ENCODE peak calls at places on chromosomes 12 and 14, in eight cellular contexts. A, N, O, C, R, L, G and H are unnamed samples.

GRCh38 chr12:127629066-127629820 is 637.7 kb upstream of the TMEM132C start:
- DNase-seq in R (no peak), C (no peak), O (no peak), L (no peak), A (no peak), G (no peak), N (no peak), H (no peak)

GRCh38 chr12:111781085-111781658 is 14.4 kb downstream of the ALDH2 start:
- DNase-seq in R (no peak), G (no peak), O (no peak), A (no peak), L (no peak), C (no peak), N (no peak), H (no peak)

GRCh38 chr14:50775357-50775756 is 55.6 kb downstream of the NIN start:
- DNase-seq in O (no peak), A (no peak), N (peak), G (no peak), C (no peak), L (no peak), R (no peak), H (no peak)

GRCh38 chr12:77946541-77947021 is 115.9 kb downstream of the NAV3 start:
- DNase-seq in N (no peak), G (no peak), A (no peak), C (no peak), O (no peak), R (no peak), L (no peak), H (no peak)

GRCh38 chr12:116880817-116881324 is 370 bp downstream of the HRK start:
- DNase-seq in R (peak), L (no peak), N (peak), C (no peak), O (peak), A (peak), G (no peak), H (no peak)

GRCh38 chr14:22563987-22564386 is 25.0 kb downstream of the DAD1 start:
- DNase-seq in G (no peak), C (no peak), N (no peak), L (no peak), A (no peak), R (no peak), O (no peak), H (no peak)

GRCh38 chr14:36905272-36906046 is 243.8 kb downstream of the PAX9 start:
- DNase-seq in A (no peak), L (no peak), C (no peak), R (no peak), O (no peak), G (no peak), N (no peak), H (no peak)

GRCh38 chr14:68897559-68898160 is 81.4 kb downstream of the ACTN1 start:
- DNase-seq in O (no peak), R (no peak), N (no peak), G (no peak), L (no peak), A (no peak), C (no peak), H (no peak)

GRCh38 chr12:49389092-49389703 is 21.9 kb downstream of the SPATS2 start:
- DNase-seq in C (no peak), G (peak), R (peak), O (peak), A (no peak), N (no peak), L (no peak), H (peak)

GRCh38 chr12:65229441-65229840 is 49.0 kb upstream of the MSRB3 start:
- DNase-seq in G (no peak), C (no peak), N (peak), L (no peak), A (no peak), O (no peak), R (no peak), H (no peak)

GRCh38 chr14:101202627-101203404 is 299.3 kb upstream of the RTL1 start:
- DNase-seq in R (no peak), N (no peak), L (no peak), C (peak), A (no peak), O (no peak), G (no peak), H (no peak)

GRCh38 chr12:96177013-96177412 is 17.2 kb upstream of the ELK3 start:
- DNase-seq in N (peak), G (no peak), C (no peak), A (no peak), L (no peak), O (no peak), R (no peak), H (no peak)

GRCh38 chr14:93970589-93970966 is 5.8 kb downstream of the ASB2 start:
- DNase-seq in O (peak), L (no peak), R (no peak), C (no peak), G (no peak), N (no peak), A (no peak), H (no peak)

GRCh38 chr12:53077030-53077429 is 2.2 kb downstream of the SPRYD3 start:
- DNase-seq in R (no peak), O (no peak), N (no peak), A (no peak), C (peak), L (no peak), G (no peak), H (peak)

GRCh38 chr12:53492830-53493609 is 6.2 kb downstream of the MAP3K12 start:
- DNase-seq in O (peak), A (peak), G (peak), R (peak), C (peak), L (peak), N (no peak), H (peak)

GRCh38 chr14:64992328-64992885 is 5.7 kb downstream of the FNTB start:
- DNase-seq in R (no peak), A (no peak), C (no peak), L (no peak), G (no peak), N (no peak), O (no peak), H (no peak)

GRCh38 chr14:100056964-100057817 is 8.0 kb upstream of the EVL start:
- DNase-seq in R (no peak), C (no peak), O (no peak), G (no peak), L (no peak), N (peak), A (no peak), H (no peak)

GRCh38 chr12:104183443-104183842 is 32.1 kb upstream of the TXNRD1 start:
- DNase-seq in R (no peak), N (no peak), O (no peak), A (no peak), G (no peak), L (no peak), C (no peak), H (no peak)

GRCh38 chr14:73173092-73173735 is 36.9 kb downstream of the PSEN1 start:
- DNase-seq in L (no peak), G (no peak), N (peak), R (no peak), C (no peak), A (no peak), O (no peak), H (no peak)

DNA sequence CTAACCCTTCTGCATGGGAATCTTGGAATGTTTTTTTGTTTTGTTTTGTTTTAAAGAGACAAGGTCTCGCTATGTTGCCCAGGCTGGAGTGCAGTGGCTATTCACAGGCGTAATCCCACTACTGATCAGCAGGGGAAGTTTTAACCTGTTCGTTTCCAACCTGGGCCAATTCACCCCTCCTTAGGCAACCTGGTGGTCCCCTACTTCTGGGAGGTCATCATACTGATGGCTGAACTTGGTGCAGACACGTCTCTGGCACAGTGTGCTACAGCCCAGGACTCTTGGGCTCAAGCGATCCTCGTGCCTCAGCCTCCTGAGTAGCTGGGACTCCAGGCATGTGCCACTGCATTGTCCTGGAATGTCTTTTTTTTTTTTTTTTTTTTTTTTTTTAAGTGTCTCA is 48.9 kb upstream of the ISM2 start:
- DNase-seq in O (no peak), L (no peak), G (no peak), C (no peak), R (no peak), A (no peak), N (no peak), H (no peak)
- TF ChIP-seq CTCF in O (peak), L (no peak), G (no peak), C (no peak), R (no peak), A (peak), N (no peak), H (no peak)

GRCh38 chr14:57889245-57889644 is 23.4 kb upstream of the SLC35F4 start:
- DNase-seq in L (peak), N (no peak), A (no peak), G (no peak), R (no peak), O (no peak), C (peak), H (peak)

GRCh38 chr14:57883061-57883460 is 17.2 kb upstream of the SLC35F4 start:
- DNase-seq in R (no peak), N (no peak), A (no peak), G (no peak), O (no peak), L (no peak), C (no peak), H (no peak)

GRCh38 chr14:57879516-57879915 is 13.6 kb upstream of the SLC35F4 start:
- DNase-seq in A (no peak), C (no peak), O (no peak), L (no peak), R (no peak), G (no peak), N (no peak), H (no peak)

GRCh38 chr14:57884175-57884574 is 18.3 kb upstream of the SLC35F4 start:
- DNase-seq in C (no peak), A (no peak), L (no peak), R (no peak), O (no peak), N (no peak), G (no peak), H (no peak)
- TF ChIP-seq CTCF in C (no peak), A (peak), L (no peak), R (no peak), O (no peak), N (peak), G (no peak), H (no peak)

GRCh38 chr14:88611878-88612277 is 49.0 kb downstream of the ZC3H14 start:
- DNase-seq in R (no peak), C (no peak), L (no peak), O (no peak), N (no peak), A (no peak), G (no peak), H (no peak)
- TF ChIP-seq CTCF in R (no peak), C (no peak), L (no peak), O (no peak), N (no peak), A (no peak), G (no peak), H (no peak)

GRCh38 chr12:120649442-120650248 is 9.2 kb downstream of the CABP1 start:
- DNase-seq in R (peak), C (peak), O (no peak), N (no peak), A (no peak), G (no peak), L (no peak), H (no peak)
- TF ChIP-seq CTCF in R (no peak), C (no peak), O (peak), N (no peak), A (no peak), G (no peak), L (no peak), H (no peak)

GRCh38 chr12:90250766-90251165 is 542.1 kb upstream of the ATP2B1 start:
- DNase-seq in A (no peak), N (no peak), G (no peak), O (no peak), L (no peak), C (peak), R (no peak), H (no peak)

GRCh38 chr12:90253142-90253541 is 544.5 kb upstream of the ATP2B1 start:
- DNase-seq in C (no peak), N (no peak), L (no peak), O (peak), G (no peak), A (no peak), R (no peak), H (no peak)

GRCh38 chr12:90250041-90250440 is 541.4 kb upstream of the ATP2B1 start:
- DNase-seq in C (no peak), O (no peak), G (no peak), R (no peak), A (no peak), N (no peak), L (peak), H (no peak)

GRCh38 chr12:90257927-90258624 is 549.4 kb upstream of the ATP2B1 start:
- DNase-seq in A (no peak), G (no peak), L (no peak), N (no peak), C (no peak), O (no peak), R (no peak), H (no peak)

GRCh38 chr12:90253674-90254181 is 545.1 kb upstream of the ATP2B1 start:
- DNase-seq in G (peak), N (peak), C (peak), R (peak), A (no peak), O (peak), L (no peak), H (peak)
- TF ChIP-seq CTCF in G (peak), N (peak), C (no peak), R (no peak), A (no peak), O (peak), L (no peak), H (no peak)